ENCODE peak calls at places on chromosomes 16 and 17, in five cellular contexts. O is stimulated activated CD8-positive, alpha-beta memory T cell treated with anti-CD3 and anti-CD28 coated beads, Interleukin-4, amount 100 ng/mL, for 1 hour; R is skeletal muscle cell; H is GF-D8; Z is mesendoderm. U is an unnamed sample.

GRCh38 chr16:88618182-88618955 is 20.0 kb upstream of the IL17C start:
- DNase-seq in H (no peak), Z (no peak), R (no peak), O (no peak), U (no peak)

GRCh38 chr16:56013962-56014552 is 138.9 kb upstream of the CES5A start:
- DNase-seq in O (no peak), R (no peak), H (no peak), Z (peak), U (no peak)

GRCh38 chr16:26510924-26511323 is 555.8 kb upstream of the C16orf82 start:
- DNase-seq in O (no peak), H (no peak), Z (no peak), R (no peak), U (no peak)

GRCh38 chr16:13168091-13168572 is 266.7 kb downstream of the SHISA9 start:
- DNase-seq in Z (peak), O (no peak), H (no peak), R (no peak), U (no peak)

GRCh38 chr17:15194859-15195277 is 70.3 kb downstream of the PMP22 start:
- DNase-seq in H (no peak), O (no peak), Z (no peak), R (no peak), U (no peak)

GRCh38 chr17:44979426-44980273 is 11.5 kb upstream of the C1QL1 start:
- DNase-seq in R (no peak), O (no peak), Z (no peak), H (no peak), U (no peak)

GRCh38 chr16:30092373-30093010 is 768 bp upstream of the TBX6 start:
- DNase-seq in H (peak), R (no peak), O (no peak), Z (peak), U (peak)

GRCh38 chr16:89170346-89171215 is 967 bp upstream of the CDH15 start:
- DNase-seq in H (no peak), R (no peak), O (no peak), Z (peak), U (no peak)

GRCh38 chr17:37089998-37090397 is 141.2 kb downstream of the AATF start:
- DNase-seq in Z (no peak), H (peak), O (peak), R (no peak), U (no peak)

GRCh38 chr17:8611671-8612298 is 18.7 kb downstream of the MYH10 start:
- DNase-seq in Z (no peak), R (no peak), O (no peak), H (no peak), U (no peak)

GRCh38 chr16:64823676-64824075 is 298.2 kb downstream of the CDH11 start:
- DNase-seq in Z (no peak), O (no peak), R (no peak), H (no peak), U (no peak)

U was measured in activated B cell treated with CpG ODN at 0.5 μM for 24 hours.